ENCODE peak calls at places on chromosomes 5 and 9, in four cellular contexts. V, K, H and R are unnamed samples.

GRCh38 chr9:87213948-87214347 is 266.6 kb upstream of the GAS1 start:
- DNase-seq in V (no peak), K (no peak), H (no peak), R (no peak)

GRCh38 chr5:10746711-10747110 is 14.3 kb downstream of the DAP start:
- DNase-seq in V (no peak), K (no peak), H (no peak), R (peak; percentile 57)

GRCh38 chr9:35518981-35519679 is 29.2 kb downstream of the RUSC2 start:
- DNase-seq in V (no peak), K (no peak), H (no peak), R (no peak)

GRCh38 chr5:982377-983237 is 26.0 kb upstream of the NKD2 start:
- DNase-seq in V (no peak), K (no peak), H (peak; percentile 64), R (no peak)

GRCh38 chr9:68931821-68932220 is 82.1 kb downstream of the PRKACG start:
- DNase-seq in V (no peak), K (no peak), H (no peak), R (no peak)

GRCh38 chr9:90641868-90642558 is 611 bp downstream of the DIRAS2 start:
- DNase-seq in V (no peak), K (no peak), H (no peak), R (no peak)

GRCh38 chr5:38640012-38640395 is 83.6 kb upstream of the LIFR start:
- DNase-seq in V (no peak), K (no peak), H (no peak), R (no peak)

GRCh38 chr9:19999491-20000057 is 210.7 kb upstream of the SLC24A2 start:
- DNase-seq in V (no peak), K (peak; percentile 92), H (no peak), R (no peak)

GRCh38 chr5:154191467-154192261 is 1.1 kb downstream of the GALNT10 start:
- DNase-seq in V (no peak), K (no peak), H (no peak), R (no peak)

GRCh38 chr9:17531642-17532254 is 47.1 kb upstream of the SH3GL2 start:
- DNase-seq in V (peak; percentile 11), K (no peak), H (peak; percentile 30), R (no peak)

GRCh38 chr5:87899109-87900100 is 369.2 kb downstream of the TMEM161B start:
- DNase-seq in V (no peak), K (peak; percentile 2), H (no peak), R (no peak)

GRCh38 chr5:172802585-172803176 is 31.4 kb upstream of the ERGIC1 start:
- DNase-seq in V (no peak), K (no peak), H (peak; percentile 65), R (no peak)
- TF ChIP-seq SPI1 in V (no peak), K (no peak), H (no peak), R (no peak)

DNA sequence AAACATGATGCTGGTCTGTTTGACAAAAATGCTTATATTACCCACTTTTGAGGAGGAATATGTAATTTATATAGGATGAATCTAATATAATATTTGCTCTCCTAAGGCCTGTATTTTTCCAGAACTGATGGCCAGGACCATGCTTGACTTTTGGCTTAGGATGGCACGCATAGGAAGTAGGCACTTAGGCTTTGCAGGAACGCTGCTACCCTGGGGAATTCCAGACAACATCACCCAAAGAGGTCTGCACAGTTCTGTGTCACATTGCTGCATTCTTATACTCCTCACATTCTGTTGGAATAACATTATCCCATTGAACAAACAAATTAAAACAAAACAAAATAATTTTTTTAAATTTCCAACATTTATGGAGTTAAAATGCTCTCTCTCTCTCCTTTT is 891.9 kb downstream of the TLE1 start:
- DNase-seq in V (no peak), K (no peak), H (no peak), R (no peak)
- TF ChIP-seq SPI1 in V (no peak), K (no peak), H (no peak), R (no peak)

GRCh38 chr5:169301386-169301930 is 519 bp upstream of the SLIT3 start:
- DNase-seq in V (no peak), K (no peak), H (no peak), R (no peak)

GRCh38 chr5:169298193-169298592 is 2.7 kb downstream of the SLIT3 start:
- DNase-seq in V (no peak), K (no peak), H (no peak), R (no peak)

GRCh38 chr5:169299146-169299545 is 1.8 kb downstream of the SLIT3 start:
- DNase-seq in V (no peak), K (no peak), H (no peak), R (no peak)

GRCh38 chr5:169300468-169301385 is at the start of gene SLIT3:
- DNase-seq in V (no peak), K (no peak), H (peak; percentile 38), R (no peak)

DNA sequence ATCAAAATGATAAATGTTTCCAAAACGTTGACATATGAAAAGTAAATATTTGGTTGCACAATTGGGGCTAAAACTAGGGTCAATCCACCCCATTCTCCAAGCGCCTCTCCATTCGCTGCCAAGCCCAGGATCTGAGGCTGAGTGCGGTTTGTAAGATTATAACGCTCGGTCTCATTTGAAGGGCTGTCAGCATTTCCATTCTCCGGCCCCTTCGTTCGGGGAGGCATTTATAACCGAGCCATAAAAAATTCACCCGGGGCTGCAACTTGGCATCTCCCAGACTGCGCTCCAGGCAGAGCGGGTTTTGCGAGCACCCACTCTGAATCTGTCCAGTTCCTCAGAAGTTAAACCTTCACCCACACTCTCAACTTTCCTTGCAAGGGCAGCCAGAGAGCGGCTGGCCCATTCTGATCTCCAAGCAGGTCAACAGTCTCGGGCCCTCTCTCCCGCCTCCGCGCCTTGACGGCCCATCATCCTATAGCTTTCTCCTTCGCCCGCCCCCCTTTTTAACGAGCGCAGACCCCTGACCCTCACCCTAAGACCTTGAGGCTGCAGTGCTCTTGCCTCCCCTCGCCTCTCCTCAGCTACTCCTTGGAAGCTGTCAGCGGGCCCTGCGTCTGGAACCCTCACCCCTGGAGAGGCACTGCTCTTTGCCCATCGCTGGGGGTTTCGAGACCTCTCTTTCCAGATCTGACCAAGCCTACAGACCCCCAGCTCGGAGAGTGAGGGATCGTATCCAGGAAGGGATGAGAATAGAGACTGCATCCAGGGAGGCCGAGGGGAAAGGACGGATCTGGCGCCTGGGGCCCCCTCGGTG is 1.1 kb downstream of the SLIT3 start:
- DNase-seq in V (no peak), K (no peak), H (no peak), R (no peak)
- TF ChIP-seq SPI1 in V (no peak), K (no peak), H (no peak), R (no peak)

GRCh38 chr5:103224118-103224893 is 34.3 kb upstream of the MACIR start:
- DNase-seq in V (no peak), K (peak; percentile 16), H (peak; percentile 63), R (peak; percentile 22)
- TF ChIP-seq SPI1 in V (no peak), K (no peak), H (no peak), R (no peak)

GRCh38 chr5:139654875-139655491 is 6.8 kb downstream of the CXXC5 start:
- DNase-seq in V (no peak), K (no peak), H (no peak), R (no peak)

GRCh38 chr5:139653616-139654015 is 5.5 kb downstream of the CXXC5 start:
- DNase-seq in V (no peak), K (no peak), H (no peak), R (no peak)

GRCh38 chr5:139657363-139658321 is 9.5 kb downstream of the CXXC5 start:
- DNase-seq in V (no peak), K (no peak), H (no peak), R (peak; percentile 60)

GRCh38 chr5:139654464-139654863 is 6.3 kb downstream of the CXXC5 start:
- DNase-seq in V (no peak), K (no peak), H (no peak), R (no peak)

DNA sequence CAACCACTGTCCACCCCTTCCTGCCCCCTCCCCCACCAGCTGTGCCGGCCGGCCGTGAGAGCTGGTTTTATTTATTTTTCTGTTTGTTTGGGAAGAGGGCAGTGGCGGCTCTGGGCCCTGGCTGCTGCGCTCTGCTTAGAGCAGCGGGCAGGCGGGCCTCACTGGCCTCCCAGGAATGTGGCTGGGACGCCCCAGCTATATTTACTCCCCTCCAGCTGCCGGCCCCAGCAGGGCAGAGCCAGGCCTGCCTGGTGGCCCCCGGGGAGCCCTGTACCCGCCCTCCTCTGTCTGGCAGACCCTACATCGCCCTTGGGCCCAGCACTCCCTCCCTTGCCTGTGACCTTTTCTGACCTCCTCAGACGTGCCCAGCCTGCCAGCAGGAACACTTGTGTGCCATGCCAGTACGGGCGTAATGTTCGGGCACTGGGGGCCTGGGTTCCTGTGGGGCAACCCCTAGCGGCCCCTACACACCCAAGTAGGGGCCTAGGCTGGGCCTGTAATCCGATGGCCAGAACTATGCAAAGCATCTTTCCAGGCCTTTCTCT is 7.7 kb downstream of the CXXC5 start:
- DNase-seq in V (no peak), K (no peak), H (no peak), R (no peak)
- TF ChIP-seq SPI1 in V (no peak), K (no peak), H (no peak), R (no peak)

DNA sequence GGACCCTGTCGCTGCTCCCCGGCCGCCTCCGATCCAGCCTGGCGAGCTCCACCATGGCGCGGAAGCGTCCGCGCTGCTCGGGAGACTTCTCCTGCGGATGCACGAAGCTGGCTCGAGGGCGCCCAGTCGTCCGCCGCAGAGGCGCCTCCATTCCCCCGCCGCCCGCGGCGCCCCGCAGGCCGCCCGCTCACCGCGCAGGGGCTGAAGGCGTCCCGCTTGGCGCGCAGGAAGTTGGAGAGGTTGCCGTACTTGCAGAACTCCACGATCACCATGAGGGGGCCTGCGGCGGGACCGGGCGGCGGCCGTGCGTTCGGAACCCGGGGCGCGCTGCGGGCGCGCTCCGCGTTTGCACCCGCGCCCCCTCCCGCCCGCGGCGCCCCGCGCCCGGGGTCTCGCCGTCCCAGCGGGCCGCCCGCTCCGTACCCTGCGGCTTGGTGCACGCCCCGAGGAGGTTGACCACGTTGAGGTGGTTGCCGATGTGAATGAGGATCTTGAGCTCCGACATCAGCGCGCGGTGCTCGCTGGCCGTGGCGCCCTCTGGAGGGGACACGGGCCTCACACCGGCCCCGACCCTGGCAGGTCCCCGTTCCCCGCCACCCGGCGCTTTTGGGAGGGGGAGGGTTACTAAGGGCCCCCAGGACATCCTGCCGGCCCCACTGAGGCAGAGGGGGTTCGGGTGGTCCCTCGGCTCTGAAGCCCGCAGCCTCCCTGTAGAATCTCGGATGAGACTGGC is 27.7 kb upstream of the SCGB3A1 start:
- DNase-seq in V (peak; percentile 69), K (no peak), H (no peak), R (peak; percentile 49)
- TF ChIP-seq SPI1 in V (no peak), K (no peak), H (no peak), R (no peak)

GRCh38 chr9:37293664-37294524 is 128.6 kb upstream of the GRHPR start:
- DNase-seq in V (no peak), K (peak; percentile 91), H (no peak), R (no peak)
- TF ChIP-seq SPI1 in V (no peak), K (no peak), H (no peak), R (no peak)

GRCh38 chr5:136005371-136005770 is 23.4 kb upstream of the TGFBI start:
- DNase-seq in V (no peak), K (no peak), H (no peak), R (no peak)
- TF ChIP-seq SPI1 in V (no peak), K (no peak), H (no peak), R (no peak)

GRCh38 chr5:176806137-176806536 is 4.2 kb upstream of the UNC5A start:
- DNase-seq in V (no peak), K (no peak), H (no peak), R (no peak)
- TF ChIP-seq SPI1 in V (no peak), K (no peak), H (no peak), R (no peak)